ENCODE peak calls at places on chromosomes 2 and 18, in five cellular contexts. One of them, this sample, is unnamed. For H3K4me1, the result is how much of the 10 kb centered on the place peaks cover.

GRCh38 chr2:9179572-9180201 is 26.9 kb upstream of the ASAP2 start:
- DNase-seq in A549: peak
- DNase-seq in tibial artery: peak
- DNase-seq in upper lobe of right lung: no peak
- DNase-seq in uterus: peak
- DNase-seq in this sample: peak

GRCh38 chr18:54531402-54532065 is 59.5 kb upstream of the DYNAP start:
- DNase-seq in A549: no peak
- DNase-seq in tibial artery: no peak
- DNase-seq in upper lobe of right lung: no peak
- DNase-seq in uterus: no peak
- DNase-seq in this sample: no peak

GRCh38 chr2:196607073-196607472 is 32.4 kb upstream of the CCDC150 start:
- DNase-seq in A549: no peak
- DNase-seq in tibial artery: no peak
- DNase-seq in upper lobe of right lung: no peak
- DNase-seq in uterus: no peak
- DNase-seq in this sample: no peak

GRCh38 chr2:223180463-223180862 is 128.5 kb downstream of the KCNE4 start:
- DNase-seq in A549: no peak
- DNase-seq in tibial artery: no peak
- DNase-seq in upper lobe of right lung: no peak
- DNase-seq in uterus: no peak
- DNase-seq in this sample: no peak

GRCh38 chr18:23352042-23352441 is 101.0 kb upstream of the RIOK3 start:
- DNase-seq in A549: no peak
- DNase-seq in tibial artery: no peak
- DNase-seq in upper lobe of right lung: no peak
- DNase-seq in uterus: no peak
- DNase-seq in this sample: no peak

GRCh38 chr2:160652236-160652635 is 158.6 kb upstream of the RBMS1 start:
- DNase-seq in A549: no peak
- DNase-seq in tibial artery: no peak
- DNase-seq in upper lobe of right lung: peak
- DNase-seq in uterus: no peak
- DNase-seq in this sample: no peak

GRCh38 chr2:74917702-74918619 is 40.5 kb upstream of the POLE4 start:
- DNase-seq in A549: peak
- DNase-seq in tibial artery: no peak
- DNase-seq in upper lobe of right lung: no peak
- DNase-seq in uterus: no peak
- DNase-seq in this sample: no peak

GRCh38 chr2:46967990-46968647 is 52.5 kb upstream of the MCFD2 start:
- DNase-seq in A549: peak
- DNase-seq in tibial artery: peak
- DNase-seq in upper lobe of right lung: peak
- DNase-seq in uterus: peak
- DNase-seq in this sample: peak

GRCh38 chr2:131029812-131030211 is 63.4 kb downstream of the FAM168B start:
- DNase-seq in A549: no peak
- DNase-seq in tibial artery: no peak
- DNase-seq in upper lobe of right lung: peak
- DNase-seq in uterus: no peak
- DNase-seq in this sample: peak

GRCh38 chr2:15058628-15059157 is 426.2 kb downstream of the LRATD1 start:
- DNase-seq in A549: no peak
- DNase-seq in tibial artery: no peak
- DNase-seq in upper lobe of right lung: no peak
- DNase-seq in uterus: no peak
- DNase-seq in this sample: no peak

GRCh38 chr2:28134262-28134812 is 243.8 kb downstream of the BABAM2 start:
- DNase-seq in A549: no peak
- DNase-seq in tibial artery: no peak
- DNase-seq in upper lobe of right lung: no peak
- DNase-seq in uterus: peak
- DNase-seq in this sample: no peak

DNA sequence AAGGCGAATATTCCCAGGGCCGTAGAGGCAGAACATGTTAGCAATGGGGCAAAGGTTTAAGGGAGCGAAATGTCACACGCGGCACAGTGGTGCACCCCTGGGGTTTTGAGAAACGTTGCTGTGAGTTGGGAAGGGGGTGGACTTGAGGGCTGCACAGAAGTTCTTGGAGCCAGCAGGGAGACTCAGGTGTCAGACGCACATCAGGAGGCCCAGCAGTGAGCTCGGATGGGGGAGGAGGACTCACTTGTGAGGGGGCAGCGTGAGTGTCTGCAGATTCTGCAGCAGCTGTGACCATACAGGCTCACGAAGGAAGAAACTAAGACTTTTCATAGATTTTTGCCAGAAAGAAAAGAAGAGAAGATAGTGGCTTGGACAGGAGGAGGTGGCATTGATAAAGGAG is 218.2 kb downstream of the SNTG2 start:
- DNase-seq in A549: no peak
- DNase-seq in tibial artery: no peak
- DNase-seq in upper lobe of right lung: no peak
- DNase-seq in uterus: no peak
- DNase-seq in this sample: no peak
- H3K4me1 ChIP-seq in A549: under half
- H3K4me1 ChIP-seq in tibial artery: under half
- H3K4me1 ChIP-seq in upper lobe of right lung: under half
- H3K4me1 ChIP-seq in uterus: under half
- H3K4me1 ChIP-seq in this sample: under half

GRCh38 chr2:104412384-104412783 is 441.5 kb upstream of the POU3F3 start:
- DNase-seq in A549: peak
- DNase-seq in tibial artery: no peak
- DNase-seq in upper lobe of right lung: no peak
- DNase-seq in uterus: no peak
- DNase-seq in this sample: no peak

GRCh38 chr2:104408266-104408665 is 445.6 kb upstream of the POU3F3 start:
- DNase-seq in A549: no peak
- DNase-seq in tibial artery: no peak
- DNase-seq in upper lobe of right lung: no peak
- DNase-seq in uterus: no peak
- DNase-seq in this sample: no peak

GRCh38 chr2:104415284-104415683 is 438.6 kb upstream of the POU3F3 start:
- DNase-seq in A549: no peak
- DNase-seq in tibial artery: no peak
- DNase-seq in upper lobe of right lung: no peak
- DNase-seq in uterus: no peak
- DNase-seq in this sample: no peak

DNA sequence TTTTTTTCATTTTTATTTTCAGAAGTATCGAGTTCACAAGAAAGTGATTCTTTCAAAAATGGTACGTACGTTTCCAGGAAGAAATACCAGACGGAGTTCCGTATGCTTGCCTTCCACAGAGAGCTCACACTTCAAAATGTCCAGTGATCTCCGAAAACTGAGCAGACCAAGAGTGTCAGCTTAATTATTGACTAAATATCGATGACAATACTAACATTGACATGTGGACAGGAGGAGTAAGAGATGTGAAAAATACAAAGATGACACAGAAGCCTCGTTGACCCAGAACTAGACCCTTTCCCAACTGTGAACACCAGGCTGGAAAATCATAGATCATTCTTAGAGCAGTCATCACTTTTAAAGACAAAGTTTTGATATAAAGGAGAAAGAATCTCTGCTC is 440.0 kb upstream of the POU3F3 start:
- DNase-seq in A549: no peak
- DNase-seq in tibial artery: no peak
- DNase-seq in upper lobe of right lung: no peak
- DNase-seq in uterus: no peak
- DNase-seq in this sample: no peak
- H3K4me3 ChIP-seq in A549: no peak
- H3K4me3 ChIP-seq in tibial artery: no peak
- H3K4me3 ChIP-seq in upper lobe of right lung: no peak
- H3K4me3 ChIP-seq in uterus: no peak
- H3K4me3 ChIP-seq in this sample: no peak

DNA sequence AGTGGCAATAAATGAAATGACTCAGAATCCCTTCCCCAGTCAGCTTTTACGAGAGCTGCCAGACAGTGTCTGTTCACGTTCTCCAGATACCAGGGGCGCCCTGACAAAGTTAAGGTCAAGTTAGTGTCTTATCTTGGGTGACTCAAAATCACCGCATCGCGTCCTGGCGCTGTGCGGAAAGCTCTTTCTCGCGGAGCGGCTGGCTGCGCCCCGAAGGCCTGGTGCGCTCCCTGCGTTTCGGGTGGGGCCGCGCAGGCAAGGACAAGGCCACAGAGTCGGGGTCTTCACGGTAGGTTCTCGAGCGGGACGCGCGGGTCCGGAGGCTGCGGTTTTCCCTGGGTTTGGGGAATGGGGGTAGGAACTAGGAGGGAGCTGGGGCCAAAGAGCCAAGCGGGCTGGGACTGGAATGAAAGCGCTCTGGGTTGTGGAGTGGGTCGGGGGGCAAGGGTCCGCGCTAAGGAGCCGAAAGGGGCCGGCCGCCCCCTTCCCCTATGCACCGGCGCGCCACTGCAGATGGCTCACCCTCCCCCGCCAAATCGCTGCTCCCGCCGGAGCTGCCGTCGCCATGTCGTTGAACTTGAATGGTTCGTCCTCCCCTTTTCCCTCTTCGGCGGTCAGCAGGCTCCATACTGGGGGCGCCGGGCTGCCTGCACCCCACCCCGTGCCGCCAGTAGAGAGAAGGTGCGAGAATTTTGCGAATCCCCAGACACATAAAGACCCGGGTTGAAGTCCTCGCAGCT is 2.6 kb upstream of the HOXD11 start:
- DNase-seq in A549: peak
- DNase-seq in tibial artery: no peak
- DNase-seq in upper lobe of right lung: no peak
- DNase-seq in uterus: peak
- DNase-seq in this sample: peak
- TF ChIP-seq CTCF in A549: no peak
- TF ChIP-seq CTCF in tibial artery: no peak
- TF ChIP-seq CTCF in upper lobe of right lung: no peak
- TF ChIP-seq CTCF in uterus: no peak
- TF ChIP-seq CTCF in this sample: no peak

DNA sequence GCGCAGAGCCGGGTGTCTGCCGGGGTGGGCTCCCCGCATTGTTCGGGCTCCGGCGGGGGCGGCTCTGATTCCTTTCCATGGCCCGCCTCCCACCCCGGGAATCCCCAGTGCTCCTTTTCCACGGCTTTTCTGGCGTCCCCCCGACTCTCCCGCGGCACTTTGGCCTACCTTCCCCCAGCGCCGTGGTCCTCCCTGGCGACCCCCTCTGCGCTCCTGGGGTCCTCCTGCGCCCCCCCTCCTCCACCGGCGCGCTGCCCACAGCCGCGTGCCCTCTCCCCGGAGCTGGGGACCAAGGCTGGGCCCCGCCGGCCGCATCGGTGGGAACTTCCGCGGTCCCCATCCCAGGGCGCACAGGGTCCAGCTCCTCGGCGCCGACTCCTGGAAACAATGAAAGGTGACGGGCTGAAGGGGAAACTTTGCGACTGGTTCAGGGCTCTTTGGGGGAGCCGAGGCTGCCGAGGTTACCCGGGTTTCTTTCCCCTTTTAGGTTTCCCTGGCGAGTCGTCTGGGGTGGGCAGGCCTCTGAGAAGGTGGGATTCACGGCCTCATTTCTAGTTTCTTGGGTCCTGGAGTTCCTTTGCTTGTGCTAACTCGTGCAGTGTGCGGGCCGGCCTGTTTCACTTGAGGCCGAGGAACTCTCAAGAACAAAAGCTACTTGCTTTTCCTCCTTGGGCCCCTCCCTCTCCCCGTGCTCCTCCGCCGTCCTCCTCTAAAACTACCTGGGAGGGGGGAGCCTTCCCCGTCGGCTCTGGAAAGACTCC is 2.2 kb downstream of the TGIF1 start:
- DNase-seq in A549: no peak
- DNase-seq in tibial artery: peak
- DNase-seq in upper lobe of right lung: peak
- DNase-seq in uterus: peak
- DNase-seq in this sample: peak
- H3K4me1 ChIP-seq in A549: under half
- H3K4me1 ChIP-seq in tibial artery: under half
- H3K4me1 ChIP-seq in upper lobe of right lung: under half
- H3K4me1 ChIP-seq in uterus: under half
- H3K4me1 ChIP-seq in this sample: under half

DNA sequence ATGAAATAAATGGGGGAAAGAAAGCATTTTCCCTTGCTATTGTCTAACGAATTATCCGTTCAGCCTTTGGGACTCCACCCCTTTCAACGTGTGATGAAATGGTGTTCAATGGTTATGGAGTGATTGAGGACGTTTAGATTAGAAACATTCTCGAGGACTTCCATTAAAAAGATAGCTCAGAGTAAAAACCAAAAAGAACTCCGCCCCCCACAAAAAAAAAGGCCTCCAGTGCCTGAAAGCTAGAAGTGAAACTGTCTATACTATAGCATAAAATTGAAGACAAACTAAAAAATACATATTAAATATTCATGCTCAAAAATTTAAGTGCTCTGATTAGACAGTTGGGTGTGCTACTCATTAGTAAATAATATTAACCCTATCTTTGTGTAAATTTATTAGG is 3.0 kb upstream of the ZNF516 start:
- DNase-seq in A549: no peak
- DNase-seq in tibial artery: no peak
- DNase-seq in upper lobe of right lung: no peak
- DNase-seq in uterus: no peak
- DNase-seq in this sample: no peak
- H3K4me3 ChIP-seq in A549: no peak
- H3K4me3 ChIP-seq in tibial artery: no peak
- H3K4me3 ChIP-seq in upper lobe of right lung: no peak
- H3K4me3 ChIP-seq in uterus: no peak
- H3K4me3 ChIP-seq in this sample: no peak

GRCh38 chr2:24774373-24774772 is 18.8 kb downstream of the PTRHD1 start:
- DNase-seq in A549: no peak
- DNase-seq in tibial artery: no peak
- DNase-seq in upper lobe of right lung: no peak
- DNase-seq in uterus: no peak
- DNase-seq in this sample: no peak
- TF ChIP-seq CTCF in A549: no peak
- TF ChIP-seq CTCF in tibial artery: no peak
- TF ChIP-seq CTCF in upper lobe of right lung: no peak
- TF ChIP-seq CTCF in uterus: no peak
- TF ChIP-seq CTCF in this sample: no peak

GRCh38 chr2:98504386-98505109 is 59.9 kb downstream of the INPP4A start:
- DNase-seq in A549: no peak
- DNase-seq in tibial artery: no peak
- DNase-seq in upper lobe of right lung: no peak
- DNase-seq in uterus: no peak
- DNase-seq in this sample: no peak
- H3K4me1 ChIP-seq in A549: under half
- H3K4me1 ChIP-seq in tibial artery: under half
- H3K4me1 ChIP-seq in upper lobe of right lung: half or more
- H3K4me1 ChIP-seq in uterus: under half
- H3K4me1 ChIP-seq in this sample: under half

DNA sequence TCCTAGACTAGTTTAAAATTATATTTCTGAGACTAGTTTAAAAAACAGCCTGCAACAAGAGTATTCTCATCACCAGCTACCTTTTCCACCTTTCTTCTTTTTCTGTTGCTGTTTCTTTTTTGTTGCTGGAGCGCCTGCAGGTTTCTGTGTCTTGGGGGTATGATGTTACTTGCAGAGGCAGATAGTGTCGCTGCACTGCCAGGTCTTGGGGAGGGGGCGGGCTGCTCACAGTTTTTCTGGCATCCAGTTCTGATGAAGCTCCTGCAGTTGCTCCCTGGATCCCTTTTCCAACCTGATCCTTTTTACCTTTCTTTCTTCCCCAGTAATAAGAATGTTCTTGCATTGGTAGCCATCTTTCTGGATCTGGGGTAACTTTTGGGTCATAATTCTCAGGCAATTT is 8.0 kb upstream of the C18orf32 start:
- DNase-seq in A549: no peak
- DNase-seq in tibial artery: no peak
- DNase-seq in upper lobe of right lung: no peak
- DNase-seq in uterus: no peak
- DNase-seq in this sample: no peak
- H3K4me3 ChIP-seq in A549: no peak
- H3K4me3 ChIP-seq in tibial artery: no peak
- H3K4me3 ChIP-seq in upper lobe of right lung: no peak
- H3K4me3 ChIP-seq in uterus: no peak
- H3K4me3 ChIP-seq in this sample: no peak

This sample was measured in kidney.